ENCODE peak calls at places on chromosomes 2 and 18, in six cellular contexts. O is cardiac muscle cell, N is left ventricle myocardium inferior, M is kidney, L is psoas muscle, A is prostate gland. C is an unnamed sample.

GRCh38 chr2:160581448-160581847 is 87.8 kb upstream of the RBMS1 start:
- DNase-seq in O (peak; percentile 19), N (no peak), M (no peak), L (no peak), A (no peak), C (no peak)

GRCh38 chr2:235577404-235578330 is 83.8 kb downstream of the AGAP1 start:
- DNase-seq in O (no peak), N (peak; percentile 51), M (peak; percentile 62), L (peak; percentile 29), A (no peak), C (no peak)

GRCh38 chr2:150732064-150732463 is 244.6 kb upstream of the RND3 start:
- DNase-seq in O (no peak), N (no peak), M (no peak), L (no peak), A (no peak), C (no peak)

GRCh38 chr2:12557688-12558087 is 159.0 kb upstream of the TRIB2 start:
- DNase-seq in O (no peak), N (no peak), M (no peak), L (no peak), A (no peak), C (no peak)

GRCh38 chr2:2108189-2108588 is 222.9 kb downstream of the MYT1L start:
- DNase-seq in O (no peak), N (no peak), M (no peak), L (no peak), A (no peak), C (no peak)

GRCh38 chr2:158024288-158024898 is 77.3 kb upstream of the UPP2 start:
- DNase-seq in O (peak; percentile 65), N (peak; percentile 21), M (no peak), L (peak; percentile 35), A (peak; percentile 20), C (no peak)

GRCh38 chr18:688322-688721 is 24.1 kb downstream of the ENOSF1 start:
- DNase-seq in O (no peak), N (no peak), M (no peak), L (no peak), A (no peak), C (no peak)

GRCh38 chr2:129903586-129904425 is 75.7 kb upstream of the RAB6C start:
- DNase-seq in O (no peak), N (no peak), M (no peak), L (no peak), A (no peak), C (peak; percentile 53)

GRCh38 chr2:30287190-30287589 is 55.9 kb downstream of the LBH start:
- DNase-seq in O (no peak), N (no peak), M (no peak), L (no peak), A (no peak), C (no peak)

GRCh38 chr2:119263656-119264055 is 40.0 kb downstream of the STEAP3 start:
- DNase-seq in O (no peak), N (no peak), M (no peak), L (no peak), A (no peak), C (no peak)

GRCh38 chr2:182144039-182144779 is 158.6 kb downstream of the PPP1R1C start:
- DNase-seq in O (no peak), N (no peak), M (no peak), L (no peak), A (no peak), C (no peak)

GRCh38 chr2:156340818-156341481 is 8.4 kb upstream of the NR4A2 start:
- DNase-seq in O (peak; percentile 23), N (no peak), M (no peak), L (no peak), A (no peak), C (peak; percentile 67)

GRCh38 chr2:119177838-119178190 is 19.3 kb upstream of the C1QL2 start:
- DNase-seq in O (no peak), N (no peak), M (no peak), L (no peak), A (no peak), C (no peak)

GRCh38 chr2:46929612-46930011 is 14.0 kb upstream of the MCFD2 start:
- DNase-seq in O (no peak), N (no peak), M (no peak), L (no peak), A (no peak), C (no peak)

GRCh38 chr2:1528273-1529064 is 115.2 kb downstream of the TPO start:
- DNase-seq in O (no peak), N (no peak), M (peak; percentile 17), L (no peak), A (no peak), C (no peak)

GRCh38 chr2:46056541-46056940 is 240.7 kb upstream of the EPAS1 start:
- DNase-seq in O (no peak), N (no peak), M (no peak), L (no peak), A (no peak), C (no peak)

GRCh38 chr2:9410108-9410507 is 13.2 kb downstream of the ITGB1BP1 start:
- DNase-seq in O (no peak), N (no peak), M (no peak), L (no peak), A (no peak), C (no peak)

GRCh38 chr2:28399289-28399688 is 6.6 kb downstream of the FOSL2 start:
- DNase-seq in O (no peak), N (no peak), M (no peak), L (no peak), A (no peak), C (no peak)

GRCh38 chr2:236166157-236166780 is 1.9 kb downstream of the GBX2 start:
- DNase-seq in O (no peak), N (no peak), M (no peak), L (no peak), A (no peak), C (no peak)

GRCh38 chr18:54392621-54393023 is 34.9 kb downstream of the C18orf54 start:
- DNase-seq in O (peak; percentile 78), N (no peak), M (no peak), L (no peak), A (no peak), C (no peak)

GRCh38 chr2:231390667-231391066 is 4.8 kb upstream of the B3GNT7 start:
- DNase-seq in O (no peak), N (no peak), M (no peak), L (no peak), A (no peak), C (no peak)

GRCh38 chr18:39455300-39455699 is 1889.7 kb upstream of the CELF4 start:
- DNase-seq in O (peak; percentile 15), N (no peak), M (peak; percentile 66), L (no peak), A (no peak), C (no peak)

GRCh38 chr18:51011709-51012108 is 18.3 kb upstream of the SMAD4 start:
- DNase-seq in O (no peak), N (no peak), M (no peak), L (no peak), A (peak; percentile 12), C (no peak)

GRCh38 chr18:80137976-80138375 is 28.9 kb downstream of the ADNP2 start:
- DNase-seq in O (no peak), N (no peak), M (no peak), L (no peak), A (no peak), C (no peak)

GRCh38 chr18:80135136-80135535 is 26.1 kb downstream of the ADNP2 start:
- DNase-seq in O (no peak), N (no peak), M (no peak), L (no peak), A (no peak), C (no peak)

GRCh38 chr18:80133124-80133523 is 24.1 kb downstream of the ADNP2 start:
- DNase-seq in O (no peak), N (no peak), M (no peak), L (no peak), A (no peak), C (no peak)

GRCh38 chr18:80137137-80137536 is 28.1 kb downstream of the ADNP2 start:
- DNase-seq in O (no peak), N (no peak), M (no peak), L (no peak), A (no peak), C (no peak)

GRCh38 chr18:80136679-80137078 is 27.6 kb downstream of the ADNP2 start:
- DNase-seq in O (no peak), N (no peak), M (no peak), L (no peak), A (no peak), C (no peak)
- H3K36me3 ChIP-seq in O (peaks cover 45% of the 10 kb centered on the region), N (peaks cover 64% of the 10 kb centered on the region), M (peaks cover 37% of the 10 kb centered on the region), L (peaks cover 59% of the 10 kb centered on the region), A (peaks cover 11% of the 10 kb centered on the region), C (peaks cover 69% of the 10 kb centered on the region)

DNA sequence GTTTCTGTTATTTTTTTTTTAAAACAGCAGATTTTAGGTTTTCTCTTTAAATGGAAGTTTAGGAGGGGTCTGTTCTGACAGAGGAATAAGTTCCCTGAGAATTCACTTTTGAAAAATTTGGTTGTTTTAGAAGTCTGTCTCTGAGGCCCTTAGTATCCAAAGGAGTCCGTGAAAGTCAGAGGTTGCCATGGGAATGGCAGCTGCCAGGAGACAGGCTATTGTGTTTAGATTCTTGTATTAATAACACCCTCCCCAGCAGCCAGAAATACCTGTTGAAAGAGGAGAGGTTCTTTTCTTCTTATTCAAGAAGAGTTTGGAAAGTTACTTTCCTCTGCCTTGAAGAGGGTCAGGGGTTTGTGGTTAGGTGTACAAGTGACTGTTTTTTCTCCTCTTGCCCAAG is 29.5 kb downstream of the TNP1 start:
- DNase-seq in O (no peak), N (no peak), M (no peak), L (no peak), A (no peak), C (no peak)
- H3K4me3 ChIP-seq in O (no peak overlapping the region), N (no peak overlapping the region), M (no peak overlapping the region), L (no peak overlapping the region), A (no peak overlapping the region), C (no peak overlapping the region)

DNA sequence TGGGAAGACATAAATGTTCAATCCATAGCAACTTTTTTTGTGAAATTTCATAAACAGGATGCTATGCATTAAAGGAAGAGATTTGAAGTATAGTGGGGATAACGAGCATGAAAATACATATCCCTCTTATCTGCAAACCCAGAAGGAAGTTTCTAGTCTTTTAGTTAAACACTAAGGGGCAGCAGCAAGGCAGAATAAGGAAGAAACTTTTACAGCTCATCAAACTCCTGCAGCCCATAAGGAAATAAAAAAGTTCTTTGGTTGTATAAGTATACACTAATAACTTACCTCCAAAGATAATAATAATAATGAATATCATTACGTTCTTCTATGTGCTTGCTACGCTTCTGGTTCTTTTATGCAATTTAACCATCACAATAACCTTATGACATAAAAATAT is 81.4 kb downstream of the CD226 start:
- DNase-seq in O (no peak), N (no peak), M (no peak), L (no peak), A (no peak), C (no peak)
- TF ChIP-seq CTCF in O (no peak), N (no peak), M (no peak), L (no peak), A (no peak), C (no peak)

DNA sequence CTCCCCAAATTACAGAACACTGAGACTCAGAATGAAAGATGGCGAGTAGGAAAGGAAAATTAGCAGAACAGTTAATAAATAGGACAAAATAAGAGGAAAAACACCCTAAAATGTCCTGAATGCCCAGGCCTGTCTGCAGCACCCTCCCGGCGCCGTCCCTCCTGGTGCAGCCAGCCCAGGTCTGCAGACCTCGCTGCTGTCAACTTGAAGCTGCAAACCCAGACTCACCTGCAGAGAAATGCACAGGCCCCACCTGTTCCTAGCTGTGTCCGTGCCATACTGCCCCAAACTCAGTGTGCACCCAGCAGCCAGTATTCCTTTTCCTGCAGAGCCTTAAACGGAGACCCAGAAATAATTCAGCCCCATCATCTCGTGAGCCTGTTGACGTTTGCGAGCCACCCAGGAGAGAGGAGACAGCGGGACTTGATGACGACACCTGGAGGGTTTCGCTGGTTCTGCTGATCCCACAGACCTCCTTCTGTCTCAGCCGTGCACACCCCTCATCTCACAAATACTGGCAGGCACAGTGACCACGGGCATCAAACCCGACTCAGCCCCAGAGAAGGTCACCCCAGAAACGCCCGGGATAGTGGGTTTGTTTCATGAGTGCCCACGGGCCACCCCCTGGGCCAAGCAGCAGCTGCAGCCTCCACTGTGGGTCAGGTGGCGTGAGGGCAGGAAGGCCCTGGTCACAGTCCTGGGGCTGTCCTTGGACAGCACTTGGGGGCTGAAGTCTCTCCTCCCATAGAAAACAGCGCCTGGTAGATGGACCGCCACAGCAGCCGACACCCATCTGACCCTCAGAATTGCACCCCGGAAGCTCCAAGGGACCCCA is 239.6 kb upstream of the SALL3 start:
- DNase-seq in O (no peak), N (no peak), M (no peak), L (no peak), A (no peak), C (peak; percentile 22)
- H3K36me3 ChIP-seq in O (no peaks in the 10 kb centered on the region), N (no peaks in the 10 kb centered on the region), M (no peaks in the 10 kb centered on the region), L (no peaks in the 10 kb centered on the region), A (no peaks in the 10 kb centered on the region), C (no peaks in the 10 kb centered on the region)